ENCODE peak calls at places on chromosomes 7 and 10, in ten cellular contexts. B is HuH-7.5; L is DMS153; U is NCI-H69; J is fibroblast of the aortic adventitia; S is ACHN; E is activated naive CD4-positive, alpha-beta T cell treated with anti-CD3 and anti-CD28 coated beads, Interleukin-2, amount 50 U/mL, for 72 hours; I is NCI-H1694 treated with DMSO at 0.1 percent for 48 hours; A is tibial artery; K is activated T-cell treated with anti-CD3 and anti-CD28 coated beads, Interleukin-2, amount 50 U/mL, for 4 hours. H is an unnamed sample.

GRCh38 chr10:126839094-126839761 is 66.0 kb upstream of the DOCK1 start:
- DNase-seq in J (no peak), B (no peak), A (no peak), E (no peak), I (no peak), L (peak; percentile 96), U (peak; percentile 81), K (no peak), S (no peak), H (no peak)

GRCh38 chr7:50662059-50662689 is 97.0 kb upstream of the DDC start:
- DNase-seq in K (no peak), I (no peak), J (no peak), U (peak; percentile 39), S (no peak), A (peak; percentile 17), L (no peak), B (no peak), E (no peak), H (no peak)

GRCh38 chr10:6464862-6465430 is 115.1 kb downstream of the PRKCQ start:
- DNase-seq in E (no peak), I (no peak), B (no peak), L (no peak), U (no peak), K (no peak), A (no peak), S (no peak), J (no peak), H (no peak)

GRCh38 chr7:139059905-139060304 is 24.1 kb upstream of the ZC3HAV1L start:
- DNase-seq in L (no peak), K (no peak), J (no peak), U (no peak), E (no peak), B (no peak), A (no peak), S (no peak), I (no peak), H (no peak)

GRCh38 chr7:127391591-127392181 is 822 bp downstream of the ZNF800 start:
- DNase-seq in L (no peak), S (peak; percentile 61), E (peak; percentile 62), A (peak; percentile 16), I (no peak), B (peak; percentile 28), U (peak; percentile 73), K (peak; percentile 43), J (peak; percentile 26), H (peak; percentile 19)

GRCh38 chr10:90372442-90372841 is 485.4 kb downstream of the HTR7 start:
- DNase-seq in E (no peak), K (no peak), S (no peak), I (no peak), A (no peak), B (no peak), J (peak; percentile 10), L (no peak), U (no peak), H (no peak)

GRCh38 chr10:78977761-78978305 is 90.9 kb upstream of the ZMIZ1 start:
- DNase-seq in B (peak; percentile 68), L (no peak), S (no peak), J (peak; percentile 67), I (no peak), U (no peak), K (no peak), E (no peak), A (peak; percentile 77), H (no peak)

GRCh38 chr7:22147113-22147512 is 201.4 kb upstream of the CDCA7L start:
- DNase-seq in A (no peak), K (no peak), L (no peak), U (no peak), E (no peak), B (no peak), J (peak; percentile 37), S (no peak), I (no peak), H (no peak)

GRCh38 chr10:60372436-60372835 is 17.2 kb downstream of the ANK3 start:
- DNase-seq in S (no peak), J (no peak), U (no peak), K (no peak), B (no peak), E (no peak), L (no peak), I (no peak), A (no peak), H (no peak)

GRCh38 chr7:45073031-45073842 is 15.5 kb downstream of the NACAD start:
- DNase-seq in E (no peak), U (peak; percentile 44), S (no peak), I (no peak), J (no peak), A (no peak), L (no peak), K (no peak), B (no peak), H (no peak)

GRCh38 chr10:541750-542371 is 147.6 kb downstream of the DIP2C start:
- DNase-seq in L (peak; percentile 24), S (peak; percentile 28), E (no peak), J (no peak), U (peak; percentile 79), K (no peak), B (no peak), I (no peak), A (no peak), H (no peak)

GRCh38 chr7:35424869-35425495 is 171.1 kb upstream of the TBX20 start:
- DNase-seq in J (peak; percentile 61), E (peak; percentile 52), S (peak; percentile 75), B (peak; percentile 70), U (peak; percentile 69), K (peak; percentile 26), A (peak; percentile 38), I (peak; percentile 3), L (peak; percentile 44), H (peak; percentile 36)

GRCh38 chr10:85642421-85643170 is 724.0 kb downstream of the GRID1 start:
- DNase-seq in L (peak; percentile 22), B (no peak), U (peak; percentile 69), S (peak; percentile 95), K (no peak), I (no peak), E (no peak), A (peak; percentile 47), J (no peak), H (no peak)

GRCh38 chr7:951881-952547 is 2.5 kb downstream of the ADAP1 start:
- DNase-seq in S (no peak), K (no peak), L (no peak), A (no peak), U (no peak), B (no peak), J (no peak), I (no peak), E (no peak), H (no peak)

GRCh38 chr7:74483402-74484336 is 30.0 kb downstream of the GTF2IRD1 start:
- DNase-seq in J (peak; percentile 40), I (no peak), S (peak; percentile 100), E (no peak), U (no peak), L (no peak), K (no peak), B (no peak), A (no peak), H (no peak)

GRCh38 chr7:94028768-94029167 is 24.6 kb upstream of the BET1 start:
- DNase-seq in J (peak; percentile 49), I (no peak), L (no peak), U (no peak), A (no peak), S (no peak), B (no peak), E (no peak), K (no peak), H (no peak)

GRCh38 chr7:42128703-42129102 is 108.3 kb downstream of the GLI3 start:
- DNase-seq in J (no peak), K (no peak), L (no peak), S (peak; percentile 49), I (no peak), A (no peak), B (no peak), E (no peak), U (no peak), H (no peak)

GRCh38 chr7:75943864-75944263 is 28.9 kb downstream of the POR start:
- DNase-seq in K (no peak), I (no peak), E (no peak), L (no peak), A (no peak), B (no peak), S (peak; percentile 57), U (no peak), J (peak; percentile 28), H (no peak)

GRCh38 chr7:90977056-90977455 is 287.2 kb upstream of the FZD1 start:
- DNase-seq in U (no peak), K (no peak), E (no peak), A (no peak), S (no peak), B (no peak), J (no peak), I (no peak), L (no peak), H (no peak)

GRCh38 chr7:37181550-37181932 is 267.1 kb downstream of the ELMO1 start:
- DNase-seq in A (no peak), S (no peak), E (no peak), I (no peak), J (no peak), L (no peak), B (no peak), U (peak; percentile 35), K (no peak), H (no peak)

GRCh38 chr10:33900591-33900990 is 566.1 kb upstream of the NRP1 start:
- DNase-seq in S (no peak), K (no peak), J (peak; percentile 80), A (no peak), I (no peak), U (no peak), L (no peak), B (no peak), E (no peak), H (no peak)

GRCh38 chr7:36155811-36156361 is 2.8 kb downstream of the EEPD1 start:
- DNase-seq in I (peak; percentile 10), A (peak; percentile 53), U (peak; percentile 94), J (no peak), L (peak; percentile 57), K (no peak), B (no peak), S (no peak), E (no peak), H (no peak)

GRCh38 chr7:44289341-44290249 is 35.8 kb downstream of the CAMK2B start:
- DNase-seq in I (no peak), K (peak; percentile 3), B (no peak), L (no peak), J (no peak), U (no peak), A (peak; percentile 17), S (no peak), E (no peak), H (no peak)